ENCODE peak calls at places on chromosome 6, in four cellular contexts. T, M, I and X are unnamed samples.
A peak's percentile ranks its signal among the peaks of the same experiment; 100 is the strongest.

GRCh38 chr6:31706599-31706998 is at the start of gene LY6G6F:
- DNase-seq in T (no peak), M (no peak), I (no peak), X (no peak)

GRCh38 chr6:32081168-32081624 is 27.9 kb downstream of the TNXB start:
- DNase-seq in T (peak; percentile 83), M (peak; percentile 66), I (no peak), X (peak; percentile 93)

GRCh38 chr6:21752054-21752811 is 158.7 kb downstream of the SOX4 start:
- DNase-seq in T (peak; percentile 33), M (no peak), I (no peak), X (no peak)

GRCh38 chr6:165662671-165663282 is at the start of gene PDE10A:
- DNase-seq in T (peak; percentile 44), M (no peak), I (no peak), X (peak; percentile 54)

GRCh38 chr6:45896783-45897441 is 118.7 kb downstream of the CLIC5 start:
- DNase-seq in T (no peak), M (no peak), I (no peak), X (peak; percentile 4)

GRCh38 chr6:147715035-147715434 is 206.5 kb downstream of the SAMD5 start:
- DNase-seq in T (no peak), M (no peak), I (no peak), X (peak; percentile 64)

GRCh38 chr6:23218751-23219150 is 649.4 kb downstream of the HDGFL1 start:
- DNase-seq in T (no peak), M (no peak), I (peak; percentile 13), X (no peak)

GRCh38 chr6:6915219-6915618 is 192.5 kb upstream of the RREB1 start:
- DNase-seq in T (no peak), M (no peak), I (no peak), X (no peak)

GRCh38 chr6:39669943-39670342 is 55.3 kb downstream of the KIF6 start:
- DNase-seq in T (no peak), M (no peak), I (no peak), X (no peak)

GRCh38 chr6:7148100-7148822 is 40.5 kb downstream of the RREB1 start:
- DNase-seq in T (peak; percentile 74), M (no peak), I (no peak), X (peak; percentile 83)

GRCh38 chr6:99592900-99593299 is 13.7 kb upstream of the PRDM13 start:
- DNase-seq in T (no peak), M (no peak), I (no peak), X (no peak)

GRCh38 chr6:158684745-158685355 is 35.0 kb downstream of the SYTL3 start:
- DNase-seq in T (no peak), M (no peak), I (no peak), X (no peak)

GRCh38 chr6:36860126-36860525 is 14.5 kb downstream of the PPIL1 start:
- DNase-seq in T (no peak), M (no peak), I (no peak), X (no peak)

GRCh38 chr6:53391170-53391569 is 42.4 kb upstream of the ELOVL5 start:
- DNase-seq in T (no peak), M (no peak), I (no peak), X (no peak)

GRCh38 chr6:26170951-26171841 is 84.0 kb downstream of the HFE start:
- DNase-seq in T (no peak), M (no peak), I (no peak), X (no peak)

GRCh38 chr6:41689171-41690008 is 46.0 kb downstream of the TFEB start:
- DNase-seq in T (no peak), M (peak; percentile 27), I (no peak), X (no peak)

GRCh38 chr6:52328303-52328662 is 33.7 kb upstream of the PAQR8 start:
- DNase-seq in T (no peak), M (no peak), I (no peak), X (no peak)

GRCh38 chr6:104526383-104526782 is 333.3 kb downstream of the HACE1 start:
- DNase-seq in T (no peak), M (no peak), I (no peak), X (no peak)

GRCh38 chr6:124870611-124871201 is 91.5 kb upstream of the RNF217 start:
- DNase-seq in T (peak; percentile 30), M (no peak), I (no peak), X (no peak)

GRCh38 chr6:35735452-35735851 is 1.4 kb upstream of the ARMC12 start:
- DNase-seq in T (no peak), M (no peak), I (no peak), X (no peak)

GRCh38 chr6:122984393-122984792 is 11.6 kb upstream of the CLVS2 start:
- DNase-seq in T (no peak), M (no peak), I (no peak), X (no peak)

GRCh38 chr6:104325341-104326172 is 534.2 kb downstream of the HACE1 start:
- DNase-seq in T (peak; percentile 54), M (no peak), I (no peak), X (no peak)

GRCh38 chr6:41555326-41556300 is 9.4 kb downstream of the FOXP4 start:
- DNase-seq in T (no peak), M (no peak), I (no peak), X (no peak)

GRCh38 chr6:25851961-25852360 is 20.1 kb upstream of the SLC17A1 start:
- DNase-seq in T (no peak), M (no peak), I (no peak), X (no peak)

GRCh38 chr6:72218125-72218524 is 331.8 kb downstream of the RIMS1 start:
- DNase-seq in T (peak; percentile 38), M (peak; percentile 35), I (peak; percentile 57), X (peak; percentile 38)

GRCh38 chr6:54255881-54256280 is 52.4 kb upstream of the TINAG start:
- DNase-seq in T (no peak), M (no peak), I (no peak), X (no peak)

GRCh38 chr6:37011656-37012378 is 6.4 kb downstream of the FGD2 start:
- DNase-seq in T (peak; percentile 56), M (no peak), I (no peak), X (no peak)

GRCh38 chr6:158816329-158816728 is 2.8 kb downstream of the EZR start:
- DNase-seq in T (no peak), M (no peak), I (no peak), X (no peak)

GRCh38 chr6:170371588-170371987 is 65.0 kb downstream of the FAM120B start:
- DNase-seq in T (no peak), M (peak; percentile 66), I (peak; percentile 11), X (no peak)

GRCh38 chr6:91634791-91635190 is 1047.9 kb upstream of the MAP3K7 start:
- DNase-seq in T (no peak), M (no peak), I (no peak), X (no peak)

GRCh38 chr6:157238346-157238745 is 85.0 kb downstream of the TMEM242 start:
- DNase-seq in T (no peak), M (no peak), I (no peak), X (no peak)

GRCh38 chr6:157236040-157236725 is 87.1 kb downstream of the TMEM242 start:
- DNase-seq in T (no peak), M (no peak), I (no peak), X (no peak)

GRCh38 chr6:157233156-157233555 is 90.2 kb downstream of the TMEM242 start:
- DNase-seq in T (no peak), M (no peak), I (no peak), X (no peak)

GRCh38 chr6:157233686-157234085 is 89.6 kb downstream of the TMEM242 start:
- DNase-seq in T (no peak), M (no peak), I (no peak), X (no peak)

DNA sequence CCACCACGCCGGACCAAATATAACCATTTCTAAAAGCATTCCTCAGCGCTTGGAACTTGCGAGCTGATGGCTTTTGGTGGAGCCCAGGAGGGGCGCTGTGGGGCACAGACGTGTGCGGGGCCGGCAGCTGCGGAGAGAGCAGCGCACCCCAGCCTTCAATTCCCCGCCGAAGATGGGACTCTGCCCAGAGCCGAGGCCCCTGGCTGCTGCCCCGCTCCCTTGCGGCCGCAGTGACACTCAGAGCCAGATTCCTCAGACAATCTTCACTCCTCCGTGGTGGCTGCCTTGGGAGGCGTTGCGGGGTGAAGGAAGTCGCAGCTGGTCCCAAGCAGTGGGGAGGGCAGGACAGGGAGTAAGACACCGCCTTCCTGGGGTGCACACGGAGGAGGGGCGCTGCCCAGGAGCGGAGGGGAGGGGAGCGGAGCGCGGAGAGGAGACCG is 87.7 kb downstream of the TMEM242 start:
- DNase-seq in T (peak; percentile 37), M (peak; percentile 70), I (no peak), X (peak; percentile 25)
- H3K4me3 ChIP-seq in T (peak overlapping the region; percentile 50), M (peak overlapping the region; percentile 64), I (peak overlapping the region; percentile 40), X (no peak overlapping the region)

GRCh38 chr6:1310628-1311399 is 1.1 kb upstream of the FOXQ1 start:
- DNase-seq in T (no peak), M (no peak), I (no peak), X (no peak)
- H3K4me3 ChIP-seq in T (peak overlapping the region; percentile 41), M (peak overlapping the region; percentile 48), I (peak overlapping the region; percentile 3), X (no peak overlapping the region)

DNA sequence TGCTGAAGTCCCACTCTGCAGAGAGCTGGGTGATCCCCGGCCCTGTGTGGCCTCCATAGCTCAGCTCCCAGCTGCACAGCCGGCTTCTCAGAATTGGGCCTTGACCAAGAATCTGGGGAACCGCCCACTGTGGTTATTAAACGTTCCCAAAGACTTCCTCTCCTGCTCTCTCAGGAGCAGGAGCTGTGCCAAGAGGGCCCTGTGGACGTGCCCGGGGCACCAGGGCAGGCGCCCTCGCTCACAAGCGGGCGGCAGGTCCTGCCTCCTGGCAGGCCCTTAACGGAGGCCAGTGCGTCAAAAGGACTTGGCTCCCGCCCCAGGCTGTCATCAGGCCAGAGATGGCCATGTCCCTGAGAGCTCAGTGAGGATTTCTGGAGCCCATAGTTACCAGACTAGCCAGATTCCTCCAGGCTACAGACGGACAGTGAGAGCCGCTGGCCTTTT is 30.4 kb downstream of the ZC3H12D start:
- DNase-seq in T (peak; percentile 66), M (peak; percentile 86), I (no peak), X (peak; percentile 99)
- H3K4me3 ChIP-seq in T (no peak overlapping the region), M (no peak overlapping the region), I (no peak overlapping the region), X (no peak overlapping the region)

DNA sequence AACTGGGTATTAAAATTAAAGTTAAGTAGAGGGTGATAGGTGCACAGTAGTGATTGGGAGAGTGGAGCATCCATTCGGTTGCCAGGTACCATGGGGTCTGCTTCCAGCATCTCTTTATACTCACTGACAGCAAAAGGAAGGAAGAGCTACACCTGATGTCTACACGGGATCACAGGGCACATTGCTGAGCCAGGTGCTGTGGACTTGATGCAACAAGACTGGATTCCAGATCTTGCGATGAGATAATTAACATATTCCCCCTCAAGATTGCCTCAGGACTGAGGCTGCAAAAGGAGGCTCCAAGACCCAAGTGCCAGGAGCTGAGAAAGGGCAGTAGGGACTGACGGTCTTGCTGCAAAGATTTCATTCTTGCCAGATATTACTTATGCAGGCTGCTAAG is 72.6 kb downstream of the PXDC1 start:
- DNase-seq in T (no peak), M (no peak), I (no peak), X (no peak)
- H3K4me3 ChIP-seq in T (no peak overlapping the region), M (no peak overlapping the region), I (no peak overlapping the region), X (no peak overlapping the region)